ENCODE peak calls at places on chromosomes 16 and 17, in seven cellular contexts. K, I, W, J, D, Q and C are unnamed samples.

GRCh38 chr17:71085238-71086033 is 916.1 kb downstream of the KCNJ2 start:
- DNase-seq in K (no peak), I (peak), W (no peak), J (peak), D (peak), Q (peak), C (peak)

GRCh38 chr17:13727441-13728171 is 125.9 kb upstream of the HS3ST3A1 start:
- DNase-seq in K (no peak), I (no peak), W (peak), J (no peak), D (no peak), Q (no peak), C (no peak)

GRCh38 chr17:65482201-65482600 is 79.2 kb downstream of the AXIN2 start:
- DNase-seq in K (no peak), I (no peak), W (no peak), J (no peak), D (no peak), Q (no peak), C (no peak)

GRCh38 chr16:14296663-14297062 is 225.5 kb downstream of the MRTFB start:
- DNase-seq in K (no peak), I (no peak), W (no peak), J (no peak), D (no peak), Q (no peak), C (no peak)

GRCh38 chr17:35766903-35767510 is 6.3 kb downstream of the C17orf50 start:
- DNase-seq in K (no peak), I (no peak), W (peak), J (no peak), D (no peak), Q (no peak), C (peak)

GRCh38 chr17:19023209-19023999 is 18.8 kb upstream of the FAM83G start:
- DNase-seq in K (no peak), I (no peak), W (no peak), J (no peak), D (no peak), Q (no peak), C (no peak)

GRCh38 chr17:63458478-63458877 is 12.4 kb upstream of the CYB561 start:
- DNase-seq in K (no peak), I (no peak), W (no peak), J (no peak), D (no peak), Q (no peak), C (peak)

GRCh38 chr17:34670618-34671017 is 91.2 kb downstream of the TMEM132E start:
- DNase-seq in K (no peak), I (no peak), W (no peak), J (no peak), D (no peak), Q (no peak), C (no peak)

GRCh38 chr16:27048316-27048715 is 18.4 kb upstream of the C16orf82 start:
- DNase-seq in K (no peak), I (no peak), W (no peak), J (no peak), D (no peak), Q (no peak), C (no peak)

DNA sequence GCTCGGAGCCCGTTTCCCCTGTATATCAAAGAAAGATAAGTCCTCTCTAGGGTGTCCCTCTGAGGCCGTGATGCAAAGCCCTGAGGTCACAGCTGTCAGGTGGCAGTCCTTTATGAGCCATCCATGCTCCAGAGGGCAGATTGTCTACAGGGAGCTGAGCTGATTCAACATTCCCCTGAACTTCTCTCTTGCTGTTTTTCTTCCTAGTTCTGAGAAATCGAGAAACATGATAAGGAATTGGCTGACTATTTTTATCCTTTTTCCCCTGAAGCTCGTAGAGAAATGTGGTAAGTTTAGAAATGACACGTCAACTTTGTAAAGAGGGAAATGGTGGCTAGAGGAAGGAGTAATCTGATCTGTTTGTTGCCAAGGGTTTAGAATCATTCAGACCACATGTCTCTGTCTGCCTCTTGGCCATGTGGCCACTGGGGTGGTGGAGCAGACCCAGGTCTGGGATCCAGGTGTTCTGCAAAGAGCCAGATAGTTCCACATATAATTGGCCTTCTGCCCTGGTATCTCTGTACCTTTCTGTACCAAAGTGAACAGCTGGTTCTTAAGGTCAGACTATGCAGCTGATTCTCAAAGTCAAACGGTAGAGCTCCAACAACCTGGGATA is 3.5 kb downstream of the CTNS start:
- DNase-seq in K (no peak), I (peak), W (peak), J (no peak), D (no peak), Q (no peak), C (no peak)
- TF ChIP-seq RAD21 in K (no peak), I (no peak), W (no peak), J (no peak), D (no peak), Q (no peak), C (no peak)

GRCh38 chr17:5506307-5506706 is 19.9 kb downstream of the MIS12 start:
- DNase-seq in K (no peak), I (no peak), W (no peak), J (no peak), D (no peak), Q (no peak), C (no peak)
- H3K9ac ChIP-seq in K (no peak), I (no peak), W (no peak), J (no peak), D (no peak), Q (no peak), C (no peak)

DNA sequence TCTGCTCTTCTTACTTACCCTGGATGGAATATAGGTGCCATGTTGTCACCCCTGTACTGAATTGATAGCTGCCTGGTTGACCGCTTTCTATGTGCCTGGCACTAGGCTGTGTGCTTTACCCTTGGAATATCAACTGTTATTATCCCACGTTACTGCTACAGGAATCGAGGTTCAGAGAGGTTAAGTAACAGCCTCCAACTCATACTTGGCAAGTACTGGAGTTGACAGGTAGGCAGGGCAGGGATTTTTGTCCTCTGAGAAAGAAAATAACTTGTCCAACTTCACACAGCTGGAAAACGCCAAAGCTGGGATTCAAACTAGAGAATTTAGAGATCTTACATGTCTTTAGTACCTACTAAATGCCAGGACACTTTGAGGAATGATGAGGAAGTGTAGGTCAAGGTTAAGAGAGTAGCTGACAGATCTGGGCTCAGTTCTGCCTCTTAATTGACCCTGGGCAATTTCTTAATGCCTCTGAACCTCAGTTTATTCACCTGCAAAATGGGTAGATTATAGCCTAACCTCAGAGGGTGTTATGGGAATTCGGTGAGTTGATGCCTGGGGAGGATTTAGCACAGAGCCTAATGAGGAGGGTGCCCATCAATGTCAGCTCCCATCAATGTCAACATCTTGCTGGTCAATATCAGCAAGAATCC is 25.8 kb downstream of the ITPRIPL2 start:
- DNase-seq in K (no peak), I (no peak), W (no peak), J (no peak), D (no peak), Q (no peak), C (no peak)
- TF ChIP-seq RAD21 in K (no peak), I (no peak), W (no peak), J (no peak), D (no peak), Q (no peak), C (no peak)

DNA sequence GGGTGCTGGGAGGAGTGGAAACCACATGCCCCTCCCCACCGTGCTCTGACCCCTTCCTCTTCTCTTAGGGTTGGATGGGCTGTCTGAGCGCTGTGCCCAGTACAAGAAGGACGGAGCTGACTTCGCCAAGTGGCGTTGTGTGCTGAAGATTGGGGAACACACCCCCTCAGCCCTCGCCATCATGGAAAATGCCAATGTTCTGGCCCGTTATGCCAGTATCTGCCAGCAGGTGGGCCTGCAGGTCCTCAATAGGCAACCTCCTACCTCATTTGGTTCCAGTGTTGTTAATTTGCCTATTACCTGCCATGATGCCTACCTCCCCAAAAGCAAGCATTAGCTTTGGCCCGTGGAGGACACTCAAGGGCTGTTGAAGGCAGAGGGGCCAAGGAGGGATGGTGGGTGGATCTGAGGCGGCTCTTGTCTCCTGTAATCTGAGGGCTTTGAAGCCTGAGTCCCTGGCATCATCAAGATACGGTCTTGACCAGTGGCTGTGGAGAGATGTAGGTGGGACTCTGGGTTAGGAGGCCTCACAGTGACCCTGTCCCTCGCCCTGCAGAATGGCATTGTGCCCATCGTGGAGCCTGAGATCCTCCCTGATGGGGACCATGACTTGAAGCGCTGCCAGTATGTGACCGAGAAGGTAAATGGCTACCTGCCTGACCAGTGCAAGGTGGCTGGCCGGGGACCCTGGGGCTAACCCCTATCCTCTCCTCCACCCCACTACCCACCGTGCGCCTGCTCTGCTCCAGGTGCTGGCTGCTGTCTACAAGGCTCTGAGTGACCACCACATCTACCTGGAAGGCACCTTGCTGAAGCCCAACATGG is 3.4 kb downstream of the ALDOA start:
- DNase-seq in K (no peak), I (no peak), W (no peak), J (no peak), D (peak), Q (no peak), C (peak)
- H3K9ac ChIP-seq in K (no peak), I (peak), W (peak), J (no peak), D (peak), Q (no peak), C (peak)

GRCh38 chr17:2723505-2723996 is 12.0 kb upstream of the CLUH start:
- DNase-seq in K (no peak), I (no peak), W (no peak), J (no peak), D (no peak), Q (peak), C (no peak)
- TF ChIP-seq RAD21 in K (no peak), I (no peak), W (no peak), J (no peak), D (no peak), Q (no peak), C (no peak)

GRCh38 chr17:74612046-74612445 is 11.5 kb downstream of the CD300E start:
- DNase-seq in K (no peak), I (no peak), W (no peak), J (no peak), D (no peak), Q (no peak), C (no peak)
- H3K9ac ChIP-seq in K (no peak), I (no peak), W (no peak), J (no peak), D (no peak), Q (no peak), C (no peak)

GRCh38 chr16:89507219-89507833 is 877 bp upstream of the SPG7 start:
- DNase-seq in K (no peak), I (no peak), W (no peak), J (no peak), D (no peak), Q (no peak), C (no peak)
- TF ChIP-seq RAD21 in K (no peak), I (no peak), W (peak), J (no peak), D (no peak), Q (no peak), C (no peak)

DNA sequence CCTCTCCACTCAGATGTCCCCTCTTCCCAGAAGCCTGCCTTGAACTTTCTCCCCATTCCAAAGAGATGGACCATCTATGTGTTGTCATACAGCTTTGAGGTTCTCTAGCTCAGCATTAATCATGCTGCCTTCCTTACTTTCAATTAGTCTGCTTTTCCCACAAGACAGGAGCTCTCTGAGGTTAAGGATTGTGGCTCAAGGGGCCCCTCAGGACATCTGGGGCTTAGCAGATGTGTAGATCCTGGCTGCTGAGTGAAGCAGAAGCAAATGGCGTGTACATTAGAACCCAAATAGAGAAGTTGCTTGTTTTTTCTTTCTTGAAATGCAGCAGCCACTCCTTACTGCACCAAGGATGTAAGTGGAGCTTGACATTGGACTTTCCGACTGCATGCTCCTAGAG is 330.5 kb upstream of the TNRC6C start:
- DNase-seq in K (no peak), I (no peak), W (no peak), J (no peak), D (no peak), Q (no peak), C (no peak)
- H3K9ac ChIP-seq in K (no peak), I (no peak), W (no peak), J (no peak), D (no peak), Q (no peak), C (no peak)